ENCODE peak calls at places on chromosomes 11 and 22, in six cellular contexts. R is kidney glomerular epithelial cell, T is lower lobe of right lung, Y is A549, D is NCI-H2081, H is anterior cingulate cortex. O is an unnamed sample.
A peak's percentile ranks its signal among the peaks of the same experiment; 100 is the strongest.

GRCh38 chr11:134170909-134171281 is 52.9 kb downstream of the NCAPD3 start:
- DNase-seq in D (no peak), H (no peak), R (no peak), Y (no peak), T (no peak), O (no peak)

GRCh38 chr11:86477495-86478155 is 102.9 kb downstream of the CCDC81 start:
- DNase-seq in Y (no peak), T (no peak), D (no peak), R (peak; percentile 85), H (no peak), O (no peak)

GRCh38 chr11:61833926-61834277 is 5.8 kb downstream of the FADS2 start:
- DNase-seq in R (no peak), H (no peak), T (no peak), Y (no peak), D (no peak), O (peak; percentile 1)

GRCh38 chr11:61718613-61719302 is 33.7 kb upstream of the MYRF start:
- DNase-seq in R (peak; percentile 42), T (no peak), D (no peak), H (peak; percentile 59), Y (no peak), O (no peak)

GRCh38 chr22:48218889-48219420 is 1456.5 kb downstream of the TBC1D22A start:
- DNase-seq in Y (no peak), D (no peak), H (no peak), T (no peak), R (no peak), O (no peak)

GRCh38 chr11:124756753-124757227 is 4.7 kb upstream of the VSIG2 start:
- DNase-seq in D (no peak), H (no peak), T (no peak), R (no peak), Y (no peak), O (no peak)

GRCh38 chr11:1263036-1263435 is 40.2 kb downstream of the MUC5B start:
- DNase-seq in H (no peak), D (no peak), R (no peak), T (peak; percentile 47), Y (no peak), O (peak; percentile 21)

GRCh38 chr11:15493066-15493465 is 378.3 kb downstream of the INSC start:
- DNase-seq in T (no peak), Y (no peak), H (no peak), D (no peak), R (peak; percentile 47), O (no peak)

GRCh38 chr22:43796567-43796966 is 15.5 kb downstream of the EFCAB6 start:
- DNase-seq in H (peak; percentile 86), T (no peak), R (peak; percentile 18), Y (no peak), D (no peak), O (no peak)

GRCh38 chr11:123742334-123742733 is 874 bp upstream of the ZNF202 start:
- DNase-seq in R (no peak), T (no peak), Y (no peak), D (no peak), H (peak; percentile 15), O (no peak)

GRCh38 chr11:6943131-6943530 is 16.9 kb downstream of the ZNF215 start:
- DNase-seq in T (no peak), H (no peak), Y (no peak), R (no peak), D (no peak), O (no peak)

GRCh38 chr11:65862191-65862735 is 2.0 kb downstream of the MUS81 start:
- DNase-seq in T (peak; percentile 47), H (no peak), R (no peak), Y (no peak), D (no peak), O (peak; percentile 20)

GRCh38 chr11:18011633-18012313 is 1.1 kb downstream of the SERGEF start:
- DNase-seq in R (no peak), D (peak; percentile 10), H (no peak), Y (no peak), T (no peak), O (no peak)

GRCh38 chr11:95671768-95672167 is 117.8 kb downstream of the FAM76B start:
- DNase-seq in T (no peak), D (no peak), H (no peak), R (no peak), Y (no peak), O (no peak)

O was measured in Right ventricle myocardium inferior.